ENCODE peak calls at places on chromosome 20, in seven cellular contexts. A is RKO; Q is hypothalamus; O is pancreas; E is pulmonary artery endothelial cell; J is NCI-H2171 treated with DMSO at 0.1 percent for 48 hours; K is activated CD4-positive, CD25-positive, alpha-beta regulatory T cell. X is an unnamed sample.

GRCh38 chr20:53984781-53985518 is 85.4 kb downstream of the BCAS1 start:
- DNase-seq in A (no peak), Q (no peak), O (no peak), E (no peak), J (no peak), K (no peak), X (no peak)

GRCh38 chr20:4457566-4458543 is 263.9 kb upstream of the PRND start:
- DNase-seq in A (no peak), Q (no peak), O (no peak), E (no peak), J (no peak), K (no peak), X (no peak)

GRCh38 chr20:43994486-43995100 is 79.9 kb downstream of the TOX2 start:
- DNase-seq in A (peak; percentile 33), Q (no peak), O (no peak), E (no peak), J (no peak), K (no peak), X (no peak)

GRCh38 chr20:36645998-36646397 is at the start of gene SLA2:
- DNase-seq in A (no peak), Q (no peak), O (no peak), E (no peak), J (no peak), K (peak; percentile 24), X (peak; percentile 70)

GRCh38 chr20:49906615-49907154 is 8.6 kb downstream of the SPATA2 start:
- DNase-seq in A (no peak), Q (no peak), O (no peak), E (no peak), J (no peak), K (no peak), X (no peak)

GRCh38 chr20:57659131-57659788 is 39.0 kb upstream of the ZBP1 start:
- DNase-seq in A (no peak), Q (no peak), O (peak; percentile 53), E (no peak), J (no peak), K (no peak), X (no peak)

GRCh38 chr20:13068336-13068735 is 59.6 kb downstream of the SPTLC3 start:
- DNase-seq in A (no peak), Q (no peak), O (no peak), E (no peak), J (no peak), K (no peak), X (no peak)

GRCh38 chr20:48308882-48309281 is 518.9 kb downstream of the PREX1 start:
- DNase-seq in A (no peak), Q (no peak), O (no peak), E (no peak), J (peak; percentile 52), K (no peak), X (no peak)

GRCh38 chr20:18805881-18806280 is 7.7 kb upstream of the SCP2D1 start:
- DNase-seq in A (peak; percentile 37), Q (no peak), O (no peak), E (no peak), J (peak; percentile 21), K (no peak), X (peak; percentile 27)

GRCh38 chr20:3933126-3933684 is 44.0 kb downstream of the PANK2 start:
- DNase-seq in A (no peak), Q (no peak), O (no peak), E (no peak), J (no peak), K (no peak), X (no peak)

GRCh38 chr20:49937023-49937929 is 1.1 kb downstream of the RNF114 start:
- DNase-seq in A (peak; percentile 50), Q (no peak), O (peak; percentile 49), E (no peak), J (no peak), K (no peak), X (no peak)

GRCh38 chr20:51595744-51596143 is 53.2 kb upstream of the NFATC2 start:
- DNase-seq in A (no peak), Q (no peak), O (no peak), E (no peak), J (no peak), K (no peak), X (no peak)

GRCh38 chr20:5596401-5597193 is 153.6 kb upstream of the SHLD1 start:
- DNase-seq in A (no peak), Q (no peak), O (no peak), E (no peak), J (no peak), K (no peak), X (no peak)

GRCh38 chr20:1345030-1345755 is 16.3 kb upstream of the SDCBP2 start:
- DNase-seq in A (no peak), Q (no peak), O (no peak), E (no peak), J (no peak), K (no peak), X (no peak)

GRCh38 chr20:14481863-14482262 is 144.5 kb upstream of the FLRT3 start:
- DNase-seq in A (peak; percentile 50), Q (no peak), O (no peak), E (no peak), J (no peak), K (no peak), X (no peak)

GRCh38 chr20:3101737-3102574 is 17.4 kb upstream of the AVP start:
- DNase-seq in A (no peak), Q (no peak), O (no peak), E (no peak), J (no peak), K (no peak), X (peak; percentile 28)

GRCh38 chr20:31652917-31653385 is 15.2 kb downstream of the COX4I2 start:
- DNase-seq in A (no peak), Q (no peak), O (no peak), E (no peak), J (peak; percentile 53), K (no peak), X (no peak)

GRCh38 chr20:25490656-25491445 is 83.4 kb downstream of the GINS1 start:
- DNase-seq in A (no peak), Q (no peak), O (no peak), E (no peak), J (no peak), K (no peak), X (no peak)

GRCh38 chr20:38514947-38515346 is 42.3 kb downstream of the RALGAPB start:
- DNase-seq in A (no peak), Q (no peak), O (no peak), E (no peak), J (no peak), K (no peak), X (no peak)

GRCh38 chr20:17856024-17856564 is 112.5 kb downstream of the SNX5 start:
- DNase-seq in A (no peak), Q (no peak), O (peak; percentile 57), E (no peak), J (no peak), K (no peak), X (no peak)

GRCh38 chr20:48526936-48527335 is 300.9 kb downstream of the PREX1 start:
- DNase-seq in A (no peak), Q (no peak), O (no peak), E (no peak), J (no peak), K (no peak), X (no peak)

GRCh38 chr20:17611540-17612286 is 41.8 kb downstream of the DSTN start:
- DNase-seq in A (peak; percentile 50), Q (no peak), O (peak; percentile 70), E (no peak), J (no peak), K (no peak), X (no peak)

GRCh38 chr20:38714308-38714707 is 10.0 kb upstream of the SLC32A1 start:
- DNase-seq in A (no peak), Q (no peak), O (no peak), E (no peak), J (no peak), K (no peak), X (no peak)

GRCh38 chr20:52087471-52087870 is 104.1 kb downstream of the ZFP64 start:
- DNase-seq in A (no peak), Q (no peak), O (no peak), E (no peak), J (no peak), K (no peak), X (no peak)

GRCh38 chr20:21936720-21937380 is 231.4 kb downstream of the PAX1 start:
- DNase-seq in A (no peak), Q (no peak), O (no peak), E (no peak), J (no peak), K (no peak), X (no peak)

GRCh38 chr20:1819311-1820136 is 75.7 kb upstream of the SIRPA start:
- DNase-seq in A (no peak), Q (no peak), O (no peak), E (no peak), J (no peak), K (no peak), X (no peak)

GRCh38 chr20:58407201-58407873 is 18.3 kb downstream of the VAPB start:
- DNase-seq in A (no peak), Q (no peak), O (no peak), E (no peak), J (no peak), K (no peak), X (no peak)

GRCh38 chr20:36218380-36219064 is 17.8 kb upstream of the AAR2 start:
- DNase-seq in A (no peak), Q (no peak), O (no peak), E (no peak), J (no peak), K (no peak), X (no peak)

GRCh38 chr20:36620917-36621316 is 15.3 kb downstream of the RAB5IF start:
- DNase-seq in A (no peak), Q (no peak), O (no peak), E (no peak), J (no peak), K (no peak), X (no peak)

GRCh38 chr20:45489083-45489531 is 19.6 kb downstream of the WFDC2 start:
- DNase-seq in A (peak; percentile 63), Q (no peak), O (no peak), E (no peak), J (no peak), K (no peak), X (no peak)

GRCh38 chr20:38072885-38073284 is 39.3 kb downstream of the RPRD1B start:
- DNase-seq in A (no peak), Q (no peak), O (no peak), E (no peak), J (no peak), K (no peak), X (no peak)

GRCh38 chr20:57654998-57655811 is 35.0 kb upstream of the ZBP1 start:
- DNase-seq in A (no peak), Q (no peak), O (no peak), E (no peak), J (no peak), K (no peak), X (no peak)

GRCh38 chr20:57592263-57593092 is 27.7 kb downstream of the ZBP1 start:
- DNase-seq in A (no peak), Q (no peak), O (no peak), E (no peak), J (no peak), K (no peak), X (no peak)

GRCh38 chr20:33832113-33832853 is 21.1 kb downstream of the CHMP4B start:
- DNase-seq in A (no peak), Q (no peak), O (no peak), E (peak; percentile 29), J (peak; percentile 93), K (no peak), X (no peak)

GRCh38 chr20:22460803-22461202 is 123.6 kb downstream of the FOXA2 start:
- DNase-seq in A (no peak), Q (no peak), O (no peak), E (no peak), J (no peak), K (no peak), X (no peak)

X was measured in naive thymus-derived CD8-positive, alpha-beta T cell.